ENCODE peak calls at places on chromosomes 16 and 17, in five cellular contexts. S, T, U, C and N are unnamed samples.

GRCh38 chr17:55734128-55734781 is 11.6 kb upstream of the TMEM100 start:
- DNase-seq in T (no peak), S (no peak), U (peak; percentile 51), C (no peak), N (no peak)

GRCh38 chr17:72142614-72143013 is 21.8 kb downstream of the SOX9 start:
- DNase-seq in U (no peak), T (no peak), S (no peak), C (no peak), N (no peak)

GRCh38 chr17:15915996-15916395 is 28.9 kb upstream of the ADORA2B start:
- DNase-seq in S (no peak), U (no peak), C (no peak), T (no peak), N (no peak)

GRCh38 chr17:5437721-5438317 is 1.1 kb downstream of the C1QBP start:
- DNase-seq in S (no peak), C (no peak), T (no peak), U (no peak), N (no peak)

GRCh38 chr16:87465306-87465705 is 27.5 kb downstream of the ZCCHC14 start:
- DNase-seq in C (no peak), T (no peak), S (no peak), U (peak; percentile 73), N (peak; percentile 79)

GRCh38 chr17:76528528-76529223 is 8.8 kb downstream of the CYGB start:
- DNase-seq in S (no peak), C (no peak), U (peak; percentile 88), T (no peak), N (no peak)

GRCh38 chr17:82493517-82493840 is 26.1 kb upstream of the FOXK2 start:
- DNase-seq in T (no peak), C (no peak), S (no peak), U (no peak), N (no peak)

GRCh38 chr16:86609661-86610060 is 31.3 kb downstream of the FOXL1 start:
- DNase-seq in T (no peak), S (no peak), C (no peak), U (no peak), N (no peak)

GRCh38 chr16:2904922-2905240 is 6.8 kb upstream of the FLYWCH1 start:
- DNase-seq in T (no peak), C (no peak), U (no peak), S (no peak), N (no peak)

GRCh38 chr16:53080345-53081031 is 25.7 kb downstream of the CHD9 start:
- DNase-seq in S (no peak), C (no peak), U (no peak), T (no peak), N (no peak)

GRCh38 chr16:85682516-85682915 is 6.2 kb downstream of the GINS2 start:
- DNase-seq in C (no peak), S (no peak), U (no peak), T (no peak), N (no peak)

GRCh38 chr17:4247361-4247980 is 16.3 kb downstream of the ANKFY1 start:
- DNase-seq in C (no peak), U (no peak), S (no peak), T (no peak), N (no peak)

GRCh38 chr17:35692811-35693210 is 38.6 kb upstream of the RASL10B start:
- DNase-seq in C (no peak), U (no peak), T (no peak), S (no peak), N (no peak)
- TF ChIP-seq ATF3 in C (no peak), U (no peak), T (no peak), S (no peak), N (no peak)

DNA sequence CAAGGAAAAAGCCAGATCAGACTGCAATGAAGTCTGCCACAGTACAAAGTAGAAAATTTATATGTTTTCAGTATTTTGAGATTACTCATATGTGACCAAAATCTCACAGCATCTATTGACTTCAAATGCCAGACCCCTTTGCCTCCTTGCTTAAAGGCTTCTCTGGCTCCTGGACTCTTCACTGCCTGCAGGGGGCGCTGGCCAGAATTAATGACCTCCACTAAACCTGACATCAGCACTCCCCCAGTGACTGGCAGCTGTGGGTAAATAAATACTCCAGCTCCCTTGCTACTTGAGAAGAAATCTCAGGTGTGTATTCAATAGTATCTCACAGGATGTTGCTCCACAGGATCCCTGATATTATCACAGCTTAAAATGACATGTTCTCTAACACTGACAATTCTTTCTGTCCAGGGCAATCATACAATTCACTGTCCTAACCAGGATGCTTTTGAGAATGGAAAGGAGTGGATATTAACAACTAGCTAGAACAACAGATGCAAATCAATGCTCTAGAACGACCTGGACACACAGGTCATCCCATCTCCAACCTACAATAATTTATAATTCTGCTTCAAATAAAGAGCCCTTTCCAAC is 4.0 kb downstream of the BECN1 start:
- DNase-seq in S (no peak), C (no peak), T (peak; percentile 21), U (peak; percentile 86), N (peak; percentile 88)
- TF ChIP-seq SIN3A in S (no peak), C (no peak), T (no peak), U (no peak), N (no peak)

DNA sequence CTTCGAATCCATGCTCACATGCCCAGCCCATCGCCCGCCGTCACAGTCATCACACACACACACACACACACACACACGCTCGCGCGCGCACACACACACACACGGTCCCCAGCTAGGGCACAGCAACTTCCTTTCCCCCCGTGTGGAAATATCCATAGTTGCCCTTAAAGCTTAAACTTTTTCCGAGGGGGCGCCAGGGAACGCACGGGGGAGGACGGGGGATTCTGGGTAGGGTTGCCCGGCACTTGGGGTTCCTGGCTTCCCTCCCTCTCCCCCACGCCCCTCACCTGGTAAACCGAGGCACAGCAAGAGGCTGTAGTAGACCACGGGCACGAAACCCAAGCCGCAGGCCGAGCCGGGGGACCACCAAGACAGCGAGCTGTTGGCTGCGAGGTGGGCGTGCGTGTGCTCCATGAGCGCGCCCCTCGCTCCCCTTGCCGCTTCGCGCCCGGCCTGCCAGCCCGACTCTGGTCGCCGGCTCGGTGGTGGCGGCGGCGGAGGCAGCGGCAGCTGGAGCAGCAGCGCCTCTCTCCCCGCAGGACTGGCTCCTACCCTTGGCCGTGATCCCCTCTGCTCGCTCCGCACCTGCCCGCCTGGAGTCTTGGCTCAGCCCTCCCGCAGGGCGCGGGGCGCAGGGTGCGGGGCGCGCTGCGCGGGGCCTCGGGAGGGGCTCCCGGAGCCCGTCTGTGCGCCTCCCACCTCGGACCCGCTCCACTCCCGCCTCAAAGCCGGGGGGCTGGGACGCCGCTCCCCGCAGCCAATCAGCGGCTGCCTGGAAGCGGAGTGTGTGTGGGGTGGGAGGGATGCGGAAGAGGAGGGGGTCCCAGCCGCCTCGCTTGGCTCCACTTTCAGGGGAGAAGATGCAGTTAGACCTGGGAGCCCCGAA is at the start of gene GPR139:
- DNase-seq in S (no peak), C (no peak), U (no peak), T (no peak), N (no peak)
- TF ChIP-seq ATF3 in S (no peak), C (no peak), U (no peak), T (no peak), N (no peak)

DNA sequence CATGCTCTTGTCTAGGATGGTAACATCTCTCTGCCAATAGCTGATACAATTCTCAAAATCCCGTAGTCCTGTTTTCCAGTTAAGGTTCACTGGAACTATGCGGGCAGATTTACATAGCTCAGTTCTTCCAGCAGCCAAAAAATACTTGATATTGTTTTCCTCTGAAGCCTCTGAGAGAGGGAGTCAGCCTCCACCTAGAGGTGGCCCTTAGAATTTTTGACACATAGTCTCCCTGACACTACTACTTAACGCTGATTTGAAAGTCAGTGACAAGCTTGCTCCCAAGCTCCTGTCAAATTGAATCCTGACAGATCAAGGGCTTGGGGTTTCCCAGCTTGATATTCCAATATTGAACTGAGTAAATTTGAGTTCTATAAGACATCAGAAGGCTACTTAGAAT is 1780.1 kb downstream of the TP53TG3F start:
- DNase-seq in C (no peak), U (no peak), S (no peak), T (no peak), N (no peak)
- TF ChIP-seq SIN3A in C (no peak), U (no peak), S (no peak), T (no peak), N (no peak)

DNA sequence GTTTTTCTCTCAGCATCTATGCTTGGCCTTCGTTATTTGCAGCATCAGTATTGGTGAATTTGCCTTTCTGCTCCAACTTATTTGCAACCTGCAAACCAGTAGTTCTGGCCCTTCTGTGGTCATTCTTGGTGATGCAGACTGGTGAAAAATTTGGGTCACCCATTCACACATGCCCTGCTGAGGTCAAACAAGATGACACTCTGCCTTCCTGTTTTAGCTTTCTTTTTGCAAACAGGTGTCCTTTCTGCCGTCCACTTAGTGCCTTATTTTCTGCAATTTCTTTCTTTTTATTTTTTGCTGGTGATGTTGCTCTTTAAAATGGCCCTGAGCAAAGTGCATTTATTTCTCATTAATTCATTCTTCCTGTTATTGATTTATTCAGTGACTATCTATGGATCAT is 31.3 kb downstream of the PLCG2 start:
- DNase-seq in U (no peak), T (no peak), C (peak; percentile 71), S (no peak), N (no peak)
- TF ChIP-seq ATF3 in U (no peak), T (no peak), C (no peak), S (no peak), N (no peak)

GRCh38 chr17:9231449-9232154 is 210.3 kb downstream of the NTN1 start:
- DNase-seq in S (no peak), T (no peak), C (no peak), U (no peak), N (no peak)

GRCh38 chr17:9233271-9233599 is 211.9 kb downstream of the NTN1 start:
- DNase-seq in S (no peak), T (no peak), C (no peak), U (no peak), N (no peak)

GRCh38 chr17:9232155-9232475 is 210.8 kb downstream of the NTN1 start:
- DNase-seq in U (no peak), C (no peak), S (no peak), T (no peak), N (no peak)

GRCh38 chr17:9233761-9234160 is 212.5 kb downstream of the NTN1 start:
- DNase-seq in U (no peak), C (no peak), T (no peak), S (no peak), N (no peak)

DNA sequence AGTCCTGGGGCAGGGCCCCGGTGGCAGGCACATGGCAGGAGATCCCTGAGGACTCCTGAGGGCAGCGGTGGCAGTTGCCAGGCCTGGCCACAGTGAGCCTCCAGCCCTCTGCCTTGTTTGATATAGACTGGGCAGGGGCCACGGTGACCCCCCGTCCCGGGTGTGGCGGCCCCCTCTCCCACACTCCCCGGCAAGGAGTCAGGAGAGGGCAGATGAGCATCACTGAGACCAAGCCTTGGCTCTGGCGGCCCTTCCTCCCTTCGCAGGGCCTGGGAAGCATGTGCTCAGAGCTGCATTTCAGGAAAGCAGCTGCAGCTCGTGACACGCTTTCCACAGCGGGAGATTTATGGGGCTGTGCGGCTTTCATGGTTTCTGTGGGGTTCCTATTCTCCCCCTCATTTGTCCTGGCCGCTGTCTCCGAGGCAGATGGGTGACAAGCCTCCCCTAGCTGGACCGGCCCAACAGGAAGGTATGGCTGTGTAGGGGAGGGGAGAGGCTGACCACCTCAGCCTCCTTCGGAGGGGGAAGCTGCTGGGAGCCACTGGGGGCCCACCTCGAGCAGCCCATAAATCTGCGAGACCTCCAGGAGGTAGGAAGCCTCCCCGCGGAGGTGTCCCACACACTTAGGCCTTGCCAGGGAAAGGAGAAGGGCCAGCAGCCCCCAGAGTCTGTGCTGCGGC is 211.4 kb downstream of the NTN1 start:
- DNase-seq in C (no peak), U (no peak), S (no peak), T (no peak), N (no peak)
- TF ChIP-seq SIN3A in C (no peak), U (no peak), S (no peak), T (no peak), N (no peak)

DNA sequence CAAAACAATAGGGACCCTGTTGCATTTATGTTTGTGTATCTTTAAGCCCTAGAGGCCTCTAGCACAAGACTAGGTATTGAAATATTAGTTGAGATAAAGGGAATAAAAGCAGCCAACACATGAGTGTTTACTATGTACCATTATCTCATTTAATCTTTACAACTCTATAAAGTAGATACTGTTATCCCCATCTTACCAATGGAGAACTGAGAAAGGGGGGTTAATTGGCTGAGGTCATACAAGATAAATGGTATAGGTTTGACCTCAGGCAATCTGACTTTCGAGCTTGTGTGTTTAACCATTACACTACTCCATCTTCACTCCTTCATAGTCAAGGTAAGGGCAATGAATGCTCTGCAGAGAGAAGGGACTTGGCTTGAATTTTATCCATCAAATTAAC is 26.3 kb upstream of the STAC2 start:
- DNase-seq in U (no peak), S (no peak), T (no peak), C (no peak), N (no peak)
- TF ChIP-seq ATF3 in U (no peak), S (no peak), T (no peak), C (no peak), N (no peak)